ENCODE peak calls at places on chromosomes 5 and 9, in eight cellular contexts. Y is A549, Q is body of pancreas, F is tibial nerve, J is ovary, E is endothelial cell of umbilical vein, S is transverse colon, X is uterus. O is an unnamed sample. For H3K4me1, the result is how much of the 10 kb centered on the place peaks cover.

GRCh38 chr5:96093340-96093739 is 131.7 kb upstream of the ELL2 start:
- DNase-seq in Y (no peak), Q (peak), F (no peak), J (no peak), E (no peak), S (no peak), X (no peak), O (no peak)

GRCh38 chr9:34328500-34328982 is 527 bp downstream of the KIF24 start:
- DNase-seq in Y (peak), Q (no peak), F (no peak), J (no peak), E (no peak), S (no peak), X (no peak), O (no peak)

GRCh38 chr9:131103535-131103934 is 7.2 kb downstream of the AIF1L start:
- DNase-seq in Y (no peak), Q (no peak), F (no peak), J (no peak), E (no peak), S (no peak), X (no peak), O (no peak)

GRCh38 chr5:11520241-11520929 is 383.9 kb downstream of the CTNND2 start:
- DNase-seq in Y (no peak), Q (no peak), F (no peak), J (no peak), E (no peak), S (no peak), X (no peak), O (no peak)

GRCh38 chr9:128271112-128271511 is 4.7 kb downstream of the GOLGA2 start:
- DNase-seq in Y (no peak), Q (no peak), F (no peak), J (no peak), E (no peak), S (no peak), X (no peak), O (no peak)

GRCh38 chr5:127909078-127909477 is 174.5 kb upstream of the SLC12A2 start:
- DNase-seq in Y (peak), Q (peak), F (no peak), J (no peak), E (peak), S (no peak), X (no peak), O (peak)

GRCh38 chr5:141865406-141865805 is 12.8 kb downstream of the PCDH1 start:
- DNase-seq in Y (no peak), Q (no peak), F (no peak), J (no peak), E (no peak), S (no peak), X (no peak), O (no peak)

GRCh38 chr5:79025054-79025465 is 40.0 kb upstream of the ARSB start:
- DNase-seq in Y (peak), Q (peak), F (peak), J (peak), E (peak), S (peak), X (peak), O (peak)

GRCh38 chr9:125933056-125933455 is 185.9 kb downstream of the PBX3 start:
- DNase-seq in Y (no peak), Q (no peak), F (no peak), J (no peak), E (no peak), S (no peak), X (no peak), O (no peak)

GRCh38 chr5:100777680-100778281 is 125.3 kb downstream of the ST8SIA4 start:
- DNase-seq in Y (no peak), Q (no peak), F (peak), J (no peak), E (peak), S (peak), X (no peak), O (peak)

GRCh38 chr5:17218353-17219005 is 1.0 kb downstream of the BASP1 start:
- DNase-seq in Y (no peak), Q (peak), F (no peak), J (peak), E (peak), S (peak), X (peak), O (peak)

GRCh38 chr5:102759289-102759688 is 4.2 kb downstream of the PAM start:
- DNase-seq in Y (no peak), Q (no peak), F (peak), J (no peak), E (no peak), S (no peak), X (no peak), O (no peak)

GRCh38 chr9:133335924-133336811 is at the start of gene SURF6:
- DNase-seq in Y (peak), Q (peak), F (peak), J (peak), E (peak), S (peak), X (peak), O (peak)
- TF ChIP-seq POLR2A in Y (peak), Q (peak), F (no peak), J (peak), E (peak), S (peak), X (peak), O (no peak)

GRCh38 chr5:172421-172820 is 18.9 kb upstream of the LRRC14B start:
- DNase-seq in Y (no peak), Q (no peak), F (no peak), J (peak), E (no peak), S (no peak), X (no peak), O (no peak)

GRCh38 chr5:172841-173251 is 18.4 kb upstream of the LRRC14B start:
- DNase-seq in Y (no peak), Q (no peak), F (no peak), J (peak), E (no peak), S (no peak), X (no peak), O (no peak)

GRCh38 chr5:173639-174600 is 17.4 kb upstream of the LRRC14B start:
- DNase-seq in Y (no peak), Q (no peak), F (no peak), J (peak), E (no peak), S (no peak), X (no peak), O (no peak)

GRCh38 chr5:170971-171800 is 20.1 kb upstream of the LRRC14B start:
- DNase-seq in Y (no peak), Q (no peak), F (no peak), J (peak), E (no peak), S (no peak), X (no peak), O (peak)

GRCh38 chr5:171801-172331 is 19.4 kb upstream of the LRRC14B start:
- DNase-seq in Y (no peak), Q (no peak), F (no peak), J (no peak), E (no peak), S (no peak), X (no peak), O (no peak)
- H3K4me1 ChIP-seq in Y (under half), Q (under half), F (under half), J (under half), E (under half), S (under half), X (under half), O (under half)

DNA sequence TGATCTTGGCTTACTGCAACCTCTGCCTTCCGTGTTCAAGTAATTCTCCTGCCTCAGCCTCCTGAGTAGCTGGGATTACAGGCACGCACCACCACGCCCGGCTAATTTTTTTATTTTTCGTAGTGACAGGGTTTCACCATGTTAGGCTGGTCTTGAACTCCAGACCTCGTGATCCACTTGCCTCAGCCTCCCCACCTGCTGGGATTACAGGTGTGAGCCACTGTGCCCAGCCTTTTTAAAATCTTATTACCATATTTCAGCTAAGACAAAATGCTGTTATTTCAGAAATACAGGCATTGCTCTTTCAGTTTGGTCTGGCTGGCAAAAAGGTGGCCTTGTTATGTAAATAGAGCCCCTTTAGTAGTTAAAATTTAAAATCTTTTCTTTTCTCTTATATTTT is 46.9 kb upstream of the GLDC start:
- DNase-seq in Y (no peak), Q (no peak), F (no peak), J (no peak), E (no peak), S (no peak), X (no peak), O (no peak)
- H3K27ac ChIP-seq in Y (no peak), Q (no peak), F (no peak), J (no peak), E (no peak), S (no peak), X (no peak), O (no peak)

GRCh38 chr9:87732756-87733155 is 6.8 kb downstream of the CTSL start:
- DNase-seq in Y (no peak), Q (no peak), F (no peak), J (no peak), E (no peak), S (no peak), X (no peak), O (no peak)
- TF ChIP-seq POLR2A in Y (no peak), Q (no peak), F (no peak), J (no peak), E (no peak), S (no peak), X (no peak), O (no peak)

GRCh38 chr9:115715656-115716055 is 437.9 kb upstream of the PAPPA start:
- DNase-seq in Y (no peak), Q (no peak), F (no peak), J (no peak), E (no peak), S (no peak), X (no peak), O (no peak)
- H3K4me1 ChIP-seq in Y (under half), Q (under half), F (under half), J (under half), E (under half), S (under half), X (under half), O (under half)

GRCh38 chr9:92638621-92639101 is 31.3 kb downstream of the IPPK start:
- DNase-seq in Y (no peak), Q (no peak), F (no peak), J (peak), E (no peak), S (no peak), X (no peak), O (peak)

GRCh38 chr9:92641092-92641809 is 28.7 kb downstream of the IPPK start:
- DNase-seq in Y (no peak), Q (no peak), F (no peak), J (no peak), E (no peak), S (no peak), X (no peak), O (peak)

GRCh38 chr9:92639124-92639523 is 30.8 kb downstream of the IPPK start:
- DNase-seq in Y (no peak), Q (no peak), F (no peak), J (no peak), E (no peak), S (no peak), X (no peak), O (no peak)

GRCh38 chr9:92640398-92641091 is 29.4 kb downstream of the IPPK start:
- DNase-seq in Y (no peak), Q (no peak), F (no peak), J (peak), E (no peak), S (no peak), X (no peak), O (no peak)

DNA sequence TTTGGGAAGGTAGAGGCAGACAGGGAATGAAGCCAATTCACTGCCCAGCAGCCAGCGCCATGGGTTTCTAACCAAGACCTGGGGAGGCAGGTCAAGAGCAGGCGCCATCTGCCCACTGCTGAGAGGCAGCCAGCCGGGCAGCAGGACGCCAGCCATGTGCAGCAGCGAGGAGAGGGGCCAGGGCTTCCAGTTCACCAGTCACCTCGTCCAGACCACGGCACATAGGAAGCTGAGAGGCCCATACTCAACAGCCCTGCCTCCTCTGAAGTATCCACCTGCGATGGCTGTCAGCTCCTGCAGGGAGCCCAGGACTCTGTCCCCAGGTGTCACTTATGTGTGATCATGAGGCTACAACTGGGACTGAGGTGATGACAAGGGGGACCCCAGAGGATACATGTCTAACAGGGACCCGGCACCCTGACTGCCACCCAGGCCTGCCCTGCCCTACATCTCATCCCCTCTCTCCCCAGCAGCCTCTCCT is 30.1 kb downstream of the IPPK start:
- DNase-seq in Y (no peak), Q (no peak), F (no peak), J (peak), E (no peak), S (no peak), X (no peak), O (peak)
- H3K27ac ChIP-seq in Y (no peak), Q (no peak), F (no peak), J (no peak), E (no peak), S (no peak), X (no peak), O (no peak)

GRCh38 chr5:68405026-68405684 is 189.6 kb downstream of the PIK3R1 start:
- DNase-seq in Y (peak), Q (no peak), F (no peak), J (no peak), E (no peak), S (no peak), X (no peak), O (no peak)
- TF ChIP-seq POLR2A in Y (no peak), Q (no peak), F (no peak), J (no peak), E (no peak), S (no peak), X (no peak), O (no peak)

GRCh38 chr9:137666505-137666809 is 47.7 kb downstream of the EHMT1 start:
- DNase-seq in Y (no peak), Q (peak), F (no peak), J (peak), E (peak), S (no peak), X (no peak), O (peak)
- H3K4me1 ChIP-seq in Y (under half), Q (half or more), F (half or more), J (under half), E (under half), S (under half), X (under half), O (half or more)

O was measured in testis.